ENCODE peak calls at places on chromosomes 1 and 21, in six cellular contexts. D is pancreas, K is psoas muscle, N is BJ, T is heart right ventricle, R is Panc1. E is an unnamed sample. For H3K27me3, the result is how much of the 10 kb centered on the place peaks cover.

GRCh38 chr1:94754101-94754500 is 66.1 kb upstream of the SLC44A3 start:
- DNase-seq in D (no peak), K (no peak), N (no peak), T (no peak), R (no peak), E (no peak)

GRCh38 chr1:160407819-160408801 is 7.7 kb downstream of the VANGL2 start:
- DNase-seq in D (no peak), K (no peak), N (no peak), T (no peak), R (no peak), E (no peak)

GRCh38 chr1:85495556-85495955 is 30.6 kb upstream of the DDAH1 start:
- DNase-seq in D (no peak), K (peak), N (no peak), T (no peak), R (no peak), E (peak)

GRCh38 chr1:165824269-165824643 is 3.2 kb upstream of the UCK2 start:
- DNase-seq in D (no peak), K (no peak), N (no peak), T (no peak), R (no peak), E (no peak)

GRCh38 chr1:63802109-63802508 is 28.3 kb downstream of the ROR1 start:
- DNase-seq in D (no peak), K (no peak), N (no peak), T (no peak), R (no peak), E (no peak)

GRCh38 chr1:168470821-168471473 is 72.8 kb downstream of the XCL2 start:
- DNase-seq in D (no peak), K (no peak), N (peak), T (no peak), R (peak), E (peak)

GRCh38 chr1:170277985-170278384 is 132.2 kb downstream of the NTMT2 start:
- DNase-seq in D (no peak), K (no peak), N (no peak), T (no peak), R (no peak), E (no peak)

GRCh38 chr1:21257431-21258135 is 32.7 kb downstream of the ECE1 start:
- DNase-seq in D (no peak), K (no peak), N (no peak), T (no peak), R (no peak), E (no peak)

GRCh38 chr1:203288351-203288894 is 16.9 kb upstream of the BTG2 start:
- DNase-seq in D (peak), K (no peak), N (no peak), T (no peak), R (no peak), E (no peak)

GRCh38 chr1:7650801-7651200 is 120.3 kb upstream of the VAMP3 start:
- DNase-seq in D (no peak), K (no peak), N (no peak), T (no peak), R (no peak), E (no peak)

GRCh38 chr21:28636988-28637691 is 355.5 kb downstream of the LTN1 start:
- DNase-seq in D (no peak), K (no peak), N (peak), T (no peak), R (peak), E (peak)

GRCh38 chr1:66564250-66564649 is 30.3 kb downstream of the SGIP1 start:
- DNase-seq in D (no peak), K (no peak), N (peak), T (no peak), R (peak), E (peak)

GRCh38 chr1:157551694-157552693 is at the start of gene FCRL5:
- DNase-seq in D (no peak), K (no peak), N (no peak), T (no peak), R (no peak), E (no peak)
- H3K4me3 ChIP-seq in D (no peak), K (no peak), N (no peak), T (no peak), R (no peak), E (no peak)

GRCh38 chr1:156412653-156413309 is 43.8 kb downstream of the RHBG start:
- DNase-seq in D (no peak), K (no peak), N (no peak), T (no peak), R (no peak), E (no peak)

GRCh38 chr1:156410740-156411139 is 41.7 kb downstream of the RHBG start:
- DNase-seq in D (no peak), K (no peak), N (no peak), T (no peak), R (no peak), E (no peak)

GRCh38 chr1:156407760-156408159 is 38.7 kb downstream of the RHBG start:
- DNase-seq in D (no peak), K (no peak), N (no peak), T (no peak), R (no peak), E (no peak)

GRCh38 chr1:156409424-156409823 is 40.4 kb downstream of the RHBG start:
- DNase-seq in D (no peak), K (no peak), N (no peak), T (no peak), R (no peak), E (no peak)

GRCh38 chr1:156410238-156410637 is 41.2 kb downstream of the RHBG start:
- DNase-seq in D (no peak), K (no peak), N (no peak), T (no peak), R (no peak), E (no peak)
- H3K27me3 ChIP-seq in D (under half), K (under half), N (under half), T (half or more), R (under half), E (half or more)

DNA sequence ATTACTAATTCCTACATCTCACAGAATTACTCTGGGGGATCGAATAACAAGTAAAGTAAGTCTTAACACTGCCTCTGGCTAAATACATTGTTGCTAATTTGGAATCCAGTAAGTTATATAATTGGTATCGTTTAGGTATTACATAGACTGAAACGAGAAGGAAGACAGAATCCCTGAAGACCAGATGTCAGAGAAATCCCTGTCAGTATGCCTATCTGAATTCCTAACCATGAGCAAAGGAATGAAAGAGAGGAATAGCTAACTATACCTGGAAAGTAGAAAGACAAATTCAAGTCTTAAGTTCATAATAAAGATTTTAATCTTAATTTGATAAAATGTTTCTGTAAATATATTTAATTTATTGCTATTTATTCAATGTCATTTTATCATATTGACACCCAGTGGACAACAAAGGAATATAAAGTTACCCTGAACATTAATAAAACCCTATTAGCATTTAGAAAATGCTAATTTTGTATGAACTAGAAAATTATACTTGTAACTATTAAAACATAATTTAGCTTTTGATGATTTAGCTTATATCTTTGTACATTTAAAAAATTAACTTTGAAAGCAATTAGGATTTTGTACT is 11.4 kb downstream of the DEPDC1 start:
- DNase-seq in D (no peak), K (no peak), N (no peak), T (no peak), R (no peak), E (no peak)
- TF ChIP-seq CTCF in D (no peak), K (no peak), N (no peak), T (no peak), R (no peak), E (no peak)

GRCh38 chr21:42233067-42233981 is 14.4 kb downstream of the ABCG1 start:
- DNase-seq in D (peak), K (peak), N (no peak), T (peak), R (no peak), E (no peak)

GRCh38 chr21:42235593-42235992 is 16.7 kb downstream of the ABCG1 start:
- DNase-seq in D (no peak), K (no peak), N (no peak), T (no peak), R (no peak), E (no peak)

GRCh38 chr21:42234464-42235241 is 15.7 kb downstream of the ABCG1 start:
- DNase-seq in D (peak), K (peak), N (no peak), T (peak), R (no peak), E (no peak)

GRCh38 chr21:42232176-42232825 is 13.4 kb downstream of the ABCG1 start:
- DNase-seq in D (no peak), K (no peak), N (no peak), T (no peak), R (no peak), E (no peak)

DNA sequence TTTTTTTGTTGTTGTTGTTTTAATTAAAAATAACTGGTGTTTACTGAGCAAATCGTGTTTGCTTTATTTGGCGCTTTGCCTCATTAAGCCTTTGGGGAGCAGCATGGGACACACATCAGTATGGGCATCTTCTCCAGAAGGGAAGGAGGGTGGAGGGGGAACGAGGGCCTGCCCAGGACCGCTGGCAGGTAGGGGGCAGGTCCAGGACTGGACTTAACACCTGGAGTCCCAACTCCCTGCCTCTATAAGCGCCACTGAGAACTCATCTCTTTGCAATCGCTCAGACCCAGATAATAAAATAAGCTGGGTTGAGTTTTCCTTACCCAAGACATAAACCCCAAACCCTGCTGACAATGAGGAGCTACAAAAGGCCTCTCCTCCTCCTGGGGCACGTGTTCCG is 15.1 kb downstream of the ABCG1 start:
- DNase-seq in D (no peak), K (no peak), N (no peak), T (no peak), R (no peak), E (no peak)
- H3K4me3 ChIP-seq in D (peak), K (peak), N (no peak), T (no peak), R (peak), E (no peak)

GRCh38 chr1:202213361-202214088 is 19.9 kb downstream of the LGR6 start:
- DNase-seq in D (no peak), K (no peak), N (no peak), T (no peak), R (no peak), E (no peak)
- H3K27me3 ChIP-seq in D (under half), K (under half), N (half or more), T (half or more), R (under half), E (half or more)

GRCh38 chr1:232953176-232953524 is 2.7 kb downstream of the NTPCR start:
- DNase-seq in D (no peak), K (no peak), N (no peak), T (no peak), R (no peak), E (no peak)
- TF ChIP-seq CTCF in D (no peak), K (no peak), N (no peak), T (no peak), R (peak), E (no peak)

DNA sequence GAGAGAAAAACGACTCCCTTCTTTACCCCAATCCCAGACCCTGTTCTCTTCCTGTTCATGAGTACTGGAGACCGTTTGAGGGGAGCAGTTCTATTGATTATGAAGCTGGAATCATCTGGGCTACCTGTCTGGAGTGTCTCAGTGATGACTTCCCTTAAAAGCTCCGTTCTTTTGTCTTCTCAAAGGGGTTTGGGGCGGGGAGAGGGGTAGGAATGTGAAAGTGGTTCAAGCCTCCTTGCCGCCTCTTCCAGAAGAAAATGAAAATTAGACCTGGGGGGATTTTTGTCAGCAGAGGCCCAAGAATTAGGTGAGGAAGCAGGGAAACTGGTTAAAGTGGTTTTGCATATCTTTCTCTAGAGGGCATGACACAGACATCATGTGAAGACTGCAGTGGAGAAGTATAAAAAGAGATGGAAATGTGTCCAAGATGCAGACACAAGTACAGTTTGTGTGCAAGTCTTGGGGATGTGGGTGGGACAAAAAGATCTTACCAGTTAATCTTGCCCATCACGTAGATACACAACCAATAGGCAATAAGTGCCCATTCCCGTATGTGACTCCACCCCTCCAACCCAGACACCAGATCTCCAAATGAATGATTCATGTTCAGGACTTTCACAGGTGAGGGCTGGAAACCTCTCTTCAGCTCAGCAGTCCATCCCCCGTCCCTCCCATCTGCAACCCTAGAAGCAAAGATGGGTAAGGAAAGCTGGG is 470 bp upstream of the MTMR11 start:
- DNase-seq in D (no peak), K (no peak), N (no peak), T (no peak), R (no peak), E (peak)
- H3K4me3 ChIP-seq in D (peak), K (peak), N (peak), T (peak), R (peak), E (peak)

DNA sequence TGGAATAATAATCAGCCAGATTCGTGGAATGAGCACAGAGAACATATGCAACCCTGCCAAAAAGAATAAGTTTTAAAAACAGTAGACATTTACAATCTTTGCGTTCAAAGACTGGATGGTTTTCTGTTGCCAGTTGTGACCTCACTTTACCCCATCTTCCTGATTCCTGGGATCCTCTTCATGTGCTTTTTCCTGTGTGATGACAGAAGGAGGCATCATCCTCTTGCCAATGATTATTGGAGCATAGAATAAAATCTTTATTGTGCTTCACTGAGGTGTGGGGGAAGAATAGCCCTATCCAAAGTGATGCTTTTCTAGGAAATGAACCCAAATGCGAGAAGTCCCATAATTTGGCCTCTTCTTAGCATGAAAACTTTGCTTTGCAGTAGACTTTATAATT is 15.0 kb upstream of the BARHL2 start:
- DNase-seq in D (no peak), K (no peak), N (no peak), T (no peak), R (no peak), E (no peak)
- H3K27me3 ChIP-seq in D (under half), K (under half), N (under half), T (half or more), R (under half), E (half or more)

E was measured in kidney epithelial cell.